ENCODE peak calls at places on chromosomes 12 and 14, in five cellular contexts. One of them, this sample, is unnamed.

GRCh38 chr12:119308743-119309456 is 25.6 kb upstream of the CCDC60 start:
- DNase-seq in AG09309: no peak
- DNase-seq in activated effector memory CD4-positive, alpha-beta T cell treated with anti-CD3 and anti-CD28 coated beads, Interleukin-2, amount 50 U/mL, for 16 hours: no peak
- DNase-seq in astrocyte of the spinal cord: no peak
- DNase-seq in AG08395: no peak
- DNase-seq in this sample: no peak

GRCh38 chr14:103696466-103697071 is 18.7 kb downstream of the XRCC3 start:
- DNase-seq in AG09309: no peak
- DNase-seq in activated effector memory CD4-positive, alpha-beta T cell treated with anti-CD3 and anti-CD28 coated beads, Interleukin-2, amount 50 U/mL, for 16 hours: peak
- DNase-seq in astrocyte of the spinal cord: peak
- DNase-seq in AG08395: peak
- DNase-seq in this sample: peak

GRCh38 chr12:32970465-32971110 is 74.0 kb upstream of the PKP2 start:
- DNase-seq in AG09309: no peak
- DNase-seq in activated effector memory CD4-positive, alpha-beta T cell treated with anti-CD3 and anti-CD28 coated beads, Interleukin-2, amount 50 U/mL, for 16 hours: no peak
- DNase-seq in astrocyte of the spinal cord: no peak
- DNase-seq in AG08395: no peak
- DNase-seq in this sample: no peak

GRCh38 chr12:65867428-65867827 is 43.1 kb downstream of the HMGA2 start:
- DNase-seq in AG09309: peak
- DNase-seq in activated effector memory CD4-positive, alpha-beta T cell treated with anti-CD3 and anti-CD28 coated beads, Interleukin-2, amount 50 U/mL, for 16 hours: no peak
- DNase-seq in astrocyte of the spinal cord: peak
- DNase-seq in AG08395: peak
- DNase-seq in this sample: peak

GRCh38 chr12:23666866-23667265 is 282.6 kb downstream of the SOX5 start:
- DNase-seq in AG09309: no peak
- DNase-seq in activated effector memory CD4-positive, alpha-beta T cell treated with anti-CD3 and anti-CD28 coated beads, Interleukin-2, amount 50 U/mL, for 16 hours: no peak
- DNase-seq in astrocyte of the spinal cord: no peak
- DNase-seq in AG08395: no peak
- DNase-seq in this sample: no peak

GRCh38 chr12:24507827-24508226 is 441.1 kb downstream of the BCAT1 start:
- DNase-seq in AG09309: no peak
- DNase-seq in activated effector memory CD4-positive, alpha-beta T cell treated with anti-CD3 and anti-CD28 coated beads, Interleukin-2, amount 50 U/mL, for 16 hours: no peak
- DNase-seq in astrocyte of the spinal cord: no peak
- DNase-seq in AG08395: no peak
- DNase-seq in this sample: no peak

GRCh38 chr14:64673329-64673728 is 30.9 kb upstream of the PLEKHG3 start:
- DNase-seq in AG09309: no peak
- DNase-seq in activated effector memory CD4-positive, alpha-beta T cell treated with anti-CD3 and anti-CD28 coated beads, Interleukin-2, amount 50 U/mL, for 16 hours: no peak
- DNase-seq in astrocyte of the spinal cord: no peak
- DNase-seq in AG08395: no peak
- DNase-seq in this sample: no peak

GRCh38 chr14:96125536-96125935 is 79.1 kb upstream of the BDKRB2 start:
- DNase-seq in AG09309: no peak
- DNase-seq in activated effector memory CD4-positive, alpha-beta T cell treated with anti-CD3 and anti-CD28 coated beads, Interleukin-2, amount 50 U/mL, for 16 hours: no peak
- DNase-seq in astrocyte of the spinal cord: no peak
- DNase-seq in AG08395: no peak
- DNase-seq in this sample: peak

GRCh38 chr12:47828008-47828966 is 8.6 kb upstream of the HDAC7 start:
- DNase-seq in AG09309: no peak
- DNase-seq in activated effector memory CD4-positive, alpha-beta T cell treated with anti-CD3 and anti-CD28 coated beads, Interleukin-2, amount 50 U/mL, for 16 hours: no peak
- DNase-seq in astrocyte of the spinal cord: no peak
- DNase-seq in AG08395: no peak
- DNase-seq in this sample: no peak

GRCh38 chr14:61695695-61696527 is 598 bp downstream of the HIF1A start:
- DNase-seq in AG09309: no peak
- DNase-seq in activated effector memory CD4-positive, alpha-beta T cell treated with anti-CD3 and anti-CD28 coated beads, Interleukin-2, amount 50 U/mL, for 16 hours: peak
- DNase-seq in astrocyte of the spinal cord: peak
- DNase-seq in AG08395: peak
- DNase-seq in this sample: peak

GRCh38 chr12:3973939-3974644 is 100.9 kb upstream of the PARP11 start:
- DNase-seq in AG09309: no peak
- DNase-seq in activated effector memory CD4-positive, alpha-beta T cell treated with anti-CD3 and anti-CD28 coated beads, Interleukin-2, amount 50 U/mL, for 16 hours: no peak
- DNase-seq in astrocyte of the spinal cord: no peak
- DNase-seq in AG08395: no peak
- DNase-seq in this sample: no peak

GRCh38 chr12:106459534-106459933 is 102.0 kb downstream of the POLR3B start:
- DNase-seq in AG09309: no peak
- DNase-seq in activated effector memory CD4-positive, alpha-beta T cell treated with anti-CD3 and anti-CD28 coated beads, Interleukin-2, amount 50 U/mL, for 16 hours: no peak
- DNase-seq in astrocyte of the spinal cord: no peak
- DNase-seq in AG08395: no peak
- DNase-seq in this sample: no peak

GRCh38 chr12:113238309-113238708 is 17.0 kb downstream of the TPCN1 start:
- DNase-seq in AG09309: no peak
- DNase-seq in activated effector memory CD4-positive, alpha-beta T cell treated with anti-CD3 and anti-CD28 coated beads, Interleukin-2, amount 50 U/mL, for 16 hours: peak
- DNase-seq in astrocyte of the spinal cord: no peak
- DNase-seq in AG08395: no peak
- DNase-seq in this sample: no peak

GRCh38 chr14:78157855-78158436 is 12.2 kb upstream of the NRXN3 start:
- DNase-seq in AG09309: no peak
- DNase-seq in activated effector memory CD4-positive, alpha-beta T cell treated with anti-CD3 and anti-CD28 coated beads, Interleukin-2, amount 50 U/mL, for 16 hours: no peak
- DNase-seq in astrocyte of the spinal cord: peak
- DNase-seq in AG08395: no peak
- DNase-seq in this sample: peak

GRCh38 chr12:43903686-43904085 is 67.8 kb downstream of the TMEM117 start:
- DNase-seq in AG09309: no peak
- DNase-seq in activated effector memory CD4-positive, alpha-beta T cell treated with anti-CD3 and anti-CD28 coated beads, Interleukin-2, amount 50 U/mL, for 16 hours: no peak
- DNase-seq in astrocyte of the spinal cord: no peak
- DNase-seq in AG08395: no peak
- DNase-seq in this sample: no peak

This sample was measured in choroid plexus epithelial cell.